ENCODE peak calls at places on chromosomes 11 and 22, in ten cellular contexts. Q is dorsolateral prefrontal cortex; E is AG09319; X is activated effector memory CD4-positive, alpha-beta T cell treated with anti-CD3 and anti-CD28 coated beads, Interleukin-2, amount 50 U/mL, for 16 hours; Y is activated CD4-positive, alpha-beta T cell treated with anti-CD3 and anti-CD28 coated beads for 1 hour; A is anterior cingulate cortex; J is central memory CD4-positive, alpha-beta T cell; R is foreskin fibroblast; O is fibroblast of the aortic adventitia; S is GM12892. G is an unnamed sample.

GRCh38 chr11:24406389-24406788 is 90.5 kb upstream of the LUZP2 start:
- DNase-seq in Q (no peak), E (no peak), X (no peak), Y (no peak), A (no peak), J (no peak), R (no peak), O (no peak), S (no peak), G (no peak)

GRCh38 chr22:25970348-25970995 is 198.8 kb upstream of the SEZ6L start:
- DNase-seq in Q (peak), E (no peak), X (no peak), Y (no peak), A (no peak), J (no peak), R (no peak), O (no peak), S (no peak), G (no peak)

GRCh38 chr11:34302046-34302921 is 55.5 kb downstream of the ABTB2 start:
- DNase-seq in Q (no peak), E (peak), X (no peak), Y (no peak), A (no peak), J (no peak), R (peak), O (peak), S (no peak), G (peak)

GRCh38 chr22:16964366-16964765 is 43.7 kb downstream of the GAB4 start:
- DNase-seq in Q (no peak), E (no peak), X (no peak), Y (no peak), A (no peak), J (no peak), R (no peak), O (no peak), S (no peak), G (no peak)

GRCh38 chr11:2320591-2321310 is 18.9 kb downstream of the TSPAN32 start:
- DNase-seq in Q (no peak), E (no peak), X (peak), Y (no peak), A (no peak), J (no peak), R (no peak), O (no peak), S (no peak), G (no peak)

GRCh38 chr22:44862981-44863860 is 110.8 kb downstream of the ARHGAP8 start:
- DNase-seq in Q (no peak), E (no peak), X (no peak), Y (no peak), A (no peak), J (no peak), R (no peak), O (no peak), S (no peak), G (no peak)

GRCh38 chr11:118544010-118544646 is 13.1 kb downstream of the TMEM25 start:
- DNase-seq in Q (no peak), E (no peak), X (peak), Y (no peak), A (no peak), J (no peak), R (no peak), O (no peak), S (no peak), G (no peak)

GRCh38 chr22:32926600-32926999 is 125.1 kb downstream of the TIMP3 start:
- DNase-seq in Q (no peak), E (no peak), X (no peak), Y (no peak), A (no peak), J (no peak), R (peak), O (peak), S (no peak), G (no peak)

GRCh38 chr11:28835790-28836189 is 727.6 kb downstream of the METTL15 start:
- DNase-seq in Q (no peak), E (no peak), X (no peak), Y (no peak), A (no peak), J (no peak), R (peak), O (peak), S (no peak), G (no peak)